ENCODE peak calls at places on chromosomes 6 and 20, in five cellular contexts. Q, W, B, X and L are unnamed samples.

GRCh38 chr6:169938731-169939130 is 187.3 kb downstream of the ERMARD start:
- DNase-seq in X (no peak), B (no peak), W (no peak), Q (no peak), L (no peak)

GRCh38 chr20:26208296-26209091 is 511.8 kb upstream of the ZNF337 start:
- DNase-seq in X (no peak), W (peak; percentile 83), Q (peak; percentile 60), B (no peak), L (no peak)

GRCh38 chr6:161536141-161536735 is 262.4 kb upstream of the AGPAT4 start:
- DNase-seq in B (no peak), Q (no peak), W (no peak), X (no peak), L (no peak)

GRCh38 chr20:8062781-8063180 is 43.2 kb upstream of the TMX4 start:
- DNase-seq in B (no peak), W (no peak), Q (no peak), X (no peak), L (no peak)

GRCh38 chr6:140360651-140361050 is 986.2 kb upstream of the CITED2 start:
- DNase-seq in X (no peak), Q (no peak), B (no peak), W (no peak), L (no peak)

GRCh38 chr6:170006524-170007467 is 255.4 kb downstream of the ERMARD start:
- DNase-seq in X (peak; percentile 85), W (peak; percentile 65), Q (peak; percentile 55), B (no peak), L (no peak)

GRCh38 chr6:170037541-170038250 is 253.2 kb downstream of the DLL1 start:
- DNase-seq in Q (peak; percentile 44), B (no peak), W (peak; percentile 47), X (no peak), L (no peak)

GRCh38 chr20:32820000-32820697 is 395 bp downstream of the MAPRE1 start:
- DNase-seq in W (no peak), X (no peak), Q (peak; percentile 86), B (peak; percentile 74), L (peak; percentile 75)

GRCh38 chr6:10558575-10558974 is 37.4 kb downstream of the GCNT2 start:
- DNase-seq in X (no peak), Q (no peak), W (no peak), B (peak; percentile 43), L (no peak)

GRCh38 chr6:93177918-93178317 is 241.4 kb downstream of the EPHA7 start:
- DNase-seq in W (no peak), B (no peak), X (no peak), Q (no peak), L (no peak)

GRCh38 chr6:54238407-54238806 is 69.8 kb upstream of the TINAG start:
- DNase-seq in Q (no peak), W (no peak), B (peak; percentile 31), X (no peak), L (no peak)

GRCh38 chr20:51118216-51118615 is 95.3 kb upstream of the KCNG1 start:
- DNase-seq in Q (peak; percentile 32), W (no peak), X (no peak), B (no peak), L (no peak)

GRCh38 chr6:34272022-34272926 is 23.5 kb upstream of the SMIM29 start:
- DNase-seq in B (no peak), Q (no peak), X (no peak), W (peak; percentile 87), L (no peak)

GRCh38 chr20:58003525-58003924 is 224.9 kb downstream of the ANKRD60 start:
- DNase-seq in X (no peak), W (no peak), B (no peak), Q (no peak), L (no peak)

GRCh38 chr20:3420211-3420707 is 12.8 kb upstream of the DNAAF9 start:
- DNase-seq in X (no peak), B (no peak), Q (no peak), W (no peak), L (no peak)

GRCh38 chr6:93447874-93448273 is 28.5 kb upstream of the EPHA7 start:
- DNase-seq in B (no peak), X (no peak), Q (no peak), W (no peak), L (no peak)

GRCh38 chr20:48794360-48794759 is 33.4 kb downstream of the PREX1 start:
- DNase-seq in W (peak; percentile 79), Q (peak; percentile 53), X (peak; percentile 20), B (no peak), L (no peak)

GRCh38 chr20:341682-342081 is 5.2 kb upstream of the NRSN2 start:
- DNase-seq in X (no peak), W (no peak), Q (no peak), B (no peak), L (no peak)

GRCh38 chr6:127191716-127192115 is 73.2 kb downstream of the RSPO3 start:
- DNase-seq in B (peak; percentile 25), Q (no peak), X (no peak), W (no peak), L (no peak)

GRCh38 chr6:136523196-136523595 is 27.0 kb downstream of the MAP7 start:
- DNase-seq in Q (no peak), X (no peak), B (no peak), W (no peak), L (no peak)
- H3K4me1 ChIP-seq in Q (peaks cover 4% of the 10 kb centered on the region), X (peaks cover 13% of the 10 kb centered on the region), B (peaks cover 14% of the 10 kb centered on the region), W (no peaks in the 10 kb centered on the region), L (no peaks in the 10 kb centered on the region)

GRCh38 chr20:37096415-37097039 is 730 bp upstream of the RBL1 start:
- DNase-seq in B (no peak), W (no peak), X (no peak), Q (no peak), L (no peak)
- H3K4me3 ChIP-seq in B (peak overlapping the region; percentile 88), W (peak overlapping the region; percentile 100), X (no peak overlapping the region), Q (no peak overlapping the region), L (peak overlapping the region; percentile 53)

DNA sequence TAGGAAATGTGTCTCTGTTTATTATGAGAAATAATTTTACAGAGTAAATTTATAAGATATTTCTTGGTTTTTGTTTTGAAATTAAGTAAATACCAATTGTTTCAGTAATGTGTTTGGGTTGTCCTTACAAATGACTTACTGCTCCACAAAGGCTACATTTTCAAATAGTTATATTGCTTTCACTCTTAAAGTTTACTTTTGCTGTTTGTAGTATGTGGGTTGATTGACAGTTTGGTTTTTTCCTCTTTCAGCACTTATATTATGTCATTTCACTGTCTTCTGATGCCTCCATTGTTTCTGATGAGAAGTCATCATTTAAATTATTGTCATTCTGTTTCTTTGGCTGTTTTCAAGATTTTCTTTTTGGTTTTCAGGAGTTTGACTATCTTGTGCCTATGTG is 34.9 kb upstream of the SUMO4 start:
- DNase-seq in Q (no peak), W (no peak), X (no peak), B (no peak), L (no peak)
- H3K4me1 ChIP-seq in Q (peaks cover 7% of the 10 kb centered on the region), W (no peaks in the 10 kb centered on the region), X (no peaks in the 10 kb centered on the region), B (peaks cover 40% of the 10 kb centered on the region), L (peaks cover 33% of the 10 kb centered on the region)

DNA sequence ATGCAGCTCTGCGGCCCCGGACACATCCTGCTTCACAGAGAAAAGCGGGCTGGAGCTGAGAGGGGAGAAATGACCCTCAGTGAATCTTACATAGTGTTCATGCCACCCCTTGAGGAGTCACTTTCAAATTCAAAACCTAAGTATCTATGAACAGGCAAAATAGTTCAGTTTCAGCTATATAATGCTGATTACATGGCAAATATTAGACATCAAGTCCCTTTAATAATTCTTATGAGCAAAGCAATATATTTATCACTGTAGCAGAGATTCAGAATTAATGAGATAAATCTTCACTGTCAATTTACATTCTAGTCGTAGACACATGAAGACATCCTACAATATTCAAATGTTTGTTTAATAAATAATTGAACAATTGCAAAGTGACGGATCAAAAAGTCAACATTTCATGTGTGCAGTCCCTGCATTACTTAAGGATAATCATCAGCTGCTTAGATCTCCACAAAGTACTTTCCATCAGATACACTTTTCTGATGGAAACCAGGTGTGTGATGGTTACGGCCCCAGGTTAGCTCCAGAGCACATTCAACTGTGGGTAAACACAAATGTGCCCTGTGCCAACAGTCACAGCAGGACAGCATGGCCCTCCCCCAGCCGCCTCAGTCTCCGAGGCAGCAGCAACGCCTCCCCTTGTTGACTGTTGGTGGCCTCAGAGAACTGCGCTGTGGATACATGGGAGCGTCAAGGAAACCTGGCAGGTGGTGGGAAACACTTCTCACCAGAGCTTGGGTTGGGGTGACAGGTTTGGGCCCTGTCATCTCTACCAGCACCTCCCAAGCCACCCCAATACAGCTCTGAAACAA is 787 bp upstream of the PRR18 start:
- DNase-seq in Q (no peak), W (no peak), B (no peak), X (no peak), L (no peak)
- H3K4me3 ChIP-seq in Q (no peak overlapping the region), W (no peak overlapping the region), B (no peak overlapping the region), X (peak overlapping the region; percentile 29), L (peak overlapping the region; percentile 36)

GRCh38 chr6:326896-327537 is 34.7 kb downstream of the DUSP22 start:
- DNase-seq in X (no peak), B (no peak), Q (peak; percentile 61), W (peak; percentile 79), L (no peak)
- H3K4me1 ChIP-seq in X (no peaks in the 10 kb centered on the region), B (peaks cover 54% of the 10 kb centered on the region), Q (peaks cover 9% of the 10 kb centered on the region), W (peaks cover 12% of the 10 kb centered on the region), L (no peaks in the 10 kb centered on the region)

GRCh38 chr20:44649976-44650375 is 1.5 kb downstream of the ADA start:
- DNase-seq in Q (no peak), W (peak; percentile 10), B (no peak), X (no peak), L (no peak)
- H3K4me3 ChIP-seq in Q (no peak overlapping the region), W (no peak overlapping the region), B (peak overlapping the region; percentile 83), X (no peak overlapping the region), L (no peak overlapping the region)

DNA sequence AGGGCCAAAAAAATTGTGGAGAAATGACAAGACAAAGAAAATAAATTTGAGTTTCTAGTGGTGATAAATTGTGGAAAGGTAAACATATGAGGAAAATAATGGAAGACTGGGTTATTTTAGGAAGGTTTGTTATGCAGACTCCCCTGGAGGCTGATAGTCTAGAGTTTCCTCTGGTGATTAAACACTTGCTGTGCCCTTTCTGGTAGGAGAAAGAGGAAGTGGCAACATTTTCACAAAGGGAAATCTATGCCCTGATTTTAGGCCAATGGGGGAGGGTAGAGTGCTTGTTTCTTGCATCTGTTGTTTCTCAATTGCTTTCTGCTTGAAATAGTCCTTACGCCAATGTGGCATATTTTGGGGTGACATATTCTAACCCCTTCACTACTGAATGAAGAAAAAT is 129.1 kb upstream of the DOK5 start:
- DNase-seq in W (no peak), B (no peak), Q (no peak), X (no peak), L (no peak)
- H3K4me1 ChIP-seq in W (no peaks in the 10 kb centered on the region), B (peaks cover 11% of the 10 kb centered on the region), Q (no peaks in the 10 kb centered on the region), X (peaks cover 1% of the 10 kb centered on the region), L (no peaks in the 10 kb centered on the region)

DNA sequence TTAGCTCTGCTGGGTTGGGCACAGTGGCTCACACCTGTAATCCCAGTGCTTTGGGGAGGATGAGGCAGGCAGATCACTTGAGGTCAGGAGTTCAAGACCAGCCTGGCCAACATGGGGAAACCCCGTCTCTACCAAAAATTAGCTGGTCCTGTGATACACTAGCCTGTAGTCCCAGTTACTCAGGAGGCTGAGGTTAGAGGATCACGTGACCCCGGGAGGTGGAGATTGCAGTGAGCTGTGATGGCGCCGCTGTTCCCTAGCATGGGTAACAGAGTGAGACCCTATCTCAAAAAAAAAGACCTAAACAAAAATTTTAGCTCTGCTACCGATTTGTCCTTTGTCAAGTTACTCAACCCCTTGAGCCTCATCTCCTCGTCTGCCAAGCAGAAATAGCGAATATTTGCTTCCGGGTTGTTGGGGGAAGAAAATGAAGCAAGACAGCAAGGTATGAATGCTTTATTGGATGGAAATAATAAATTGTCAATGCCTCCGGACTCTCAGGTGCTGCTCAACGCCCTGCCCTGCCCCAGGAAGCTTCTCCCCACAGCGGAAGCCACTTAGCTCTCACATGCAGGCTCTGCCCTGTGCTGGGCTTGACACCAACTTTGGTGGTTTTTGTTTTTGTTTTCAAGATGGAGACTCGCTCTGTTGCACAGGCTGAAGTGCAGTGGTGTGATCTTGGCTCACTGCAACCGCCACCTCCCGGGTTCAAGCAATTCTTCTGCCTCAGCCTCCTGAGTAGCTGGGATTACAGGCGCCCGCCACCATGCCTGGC is 24.9 kb upstream of the ITCH start:
- DNase-seq in W (no peak), B (no peak), Q (no peak), X (no peak), L (no peak)
- H3K4me3 ChIP-seq in W (no peak overlapping the region), B (no peak overlapping the region), Q (no peak overlapping the region), X (no peak overlapping the region), L (no peak overlapping the region)